ENCODE peak calls at places on chromosomes 13 and 19, in seven cellular contexts. R, U, X, J, F, G and Y are unnamed samples.

GRCh38 chr19:47228168-47228936 is 2.6 kb downstream of the BBC3 start:
- DNase-seq in J (no peak), R (peak; percentile 74), G (peak; percentile 59), X (no peak), U (peak; percentile 33), F (peak; percentile 48), Y (peak; percentile 29)

GRCh38 chr13:109309625-109310363 is 476.6 kb downstream of the IRS2 start:
- DNase-seq in R (no peak), G (no peak), F (no peak), J (no peak), U (no peak), X (no peak), Y (peak; percentile 41)

GRCh38 chr13:48126944-48127814 is 32.3 kb upstream of the MED4 start:
- DNase-seq in G (peak; percentile 72), X (no peak), F (peak; percentile 76), U (peak; percentile 86), R (peak; percentile 19), J (peak; percentile 9), Y (peak; percentile 76)

GRCh38 chr13:42750858-42751257 is 30.5 kb upstream of the FAM216B start:
- DNase-seq in J (no peak), R (no peak), G (no peak), X (no peak), U (no peak), F (no peak), Y (no peak)

GRCh38 chr19:34733826-34734600 is at the start of gene ZNF181:
- DNase-seq in J (peak; percentile 50), R (peak; percentile 92), G (peak; percentile 87), F (peak; percentile 89), U (peak; percentile 93), X (peak; percentile 63), Y (peak; percentile 89)

GRCh38 chr19:56084835-56085536 is 36.1 kb downstream of the ZNF787 start:
- DNase-seq in F (no peak), R (no peak), X (no peak), J (no peak), G (no peak), U (no peak), Y (no peak)

GRCh38 chr19:4098493-4098892 is 25.4 kb downstream of the MAP2K2 start:
- DNase-seq in F (no peak), G (no peak), U (no peak), X (no peak), J (no peak), R (no peak), Y (no peak)

GRCh38 chr19:29273000-29273691 is 60.2 kb upstream of the UQCRFS1 start:
- DNase-seq in U (no peak), R (no peak), F (no peak), G (no peak), J (no peak), X (no peak), Y (no peak)

GRCh38 chr13:73061478-73062275 is 2.9 kb downstream of the KLF5 start:
- DNase-seq in U (peak; percentile 22), X (no peak), G (no peak), J (no peak), F (peak; percentile 13), R (no peak), Y (no peak)

GRCh38 chr13:66958611-66959010 is 271.5 kb downstream of the PCDH9 start:
- DNase-seq in G (no peak), R (no peak), J (no peak), F (no peak), X (no peak), U (no peak), Y (no peak)

GRCh38 chr13:39324806-39325311 is 278.1 kb downstream of the LHFPL6 start:
- DNase-seq in R (no peak), F (no peak), X (no peak), J (no peak), G (no peak), U (no peak), Y (no peak)

GRCh38 chr13:86569119-86569518 is 769.9 kb upstream of the SLITRK6 start:
- DNase-seq in X (no peak), U (no peak), J (no peak), G (no peak), R (no peak), F (no peak), Y (peak; percentile 12)

GRCh38 chr13:34776390-34776981 is 165.6 kb upstream of the NBEA start:
- DNase-seq in U (no peak), G (no peak), R (no peak), X (no peak), F (no peak), J (no peak), Y (no peak)

GRCh38 chr19:33946535-33947323 is 150.1 kb downstream of the KCTD15 start:
- DNase-seq in R (no peak), X (no peak), F (no peak), U (no peak), J (no peak), G (no peak), Y (no peak)

GRCh38 chr13:75762066-75762937 is 126.2 kb downstream of the LMO7 start:
- DNase-seq in U (no peak), X (no peak), J (peak; percentile 29), G (no peak), F (no peak), R (no peak), Y (no peak)

DNA sequence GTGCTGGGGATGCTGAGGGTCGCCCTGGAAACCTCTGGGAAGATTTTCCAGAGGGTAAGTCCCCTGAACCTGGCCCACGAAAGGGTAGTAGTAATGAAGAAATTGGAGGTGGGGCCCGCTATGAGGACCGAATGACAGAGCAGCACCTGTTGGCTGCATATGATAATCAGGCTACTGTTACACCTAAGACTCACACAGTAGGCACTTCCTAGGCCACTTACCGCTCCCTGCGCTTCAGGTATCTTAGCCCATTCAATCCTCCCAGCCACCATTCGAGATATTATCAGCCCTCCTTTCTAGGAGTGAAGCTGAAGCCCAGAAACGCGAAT is 4.3 kb upstream of the LRFN3 start:
- DNase-seq in J (no peak), R (no peak), U (no peak), X (no peak), F (no peak), G (no peak), Y (no peak)
- TF ChIP-seq CTCF in J (no peak), R (no peak), U (no peak), X (no peak), F (no peak), G (peak; percentile 41), Y (no peak)

DNA sequence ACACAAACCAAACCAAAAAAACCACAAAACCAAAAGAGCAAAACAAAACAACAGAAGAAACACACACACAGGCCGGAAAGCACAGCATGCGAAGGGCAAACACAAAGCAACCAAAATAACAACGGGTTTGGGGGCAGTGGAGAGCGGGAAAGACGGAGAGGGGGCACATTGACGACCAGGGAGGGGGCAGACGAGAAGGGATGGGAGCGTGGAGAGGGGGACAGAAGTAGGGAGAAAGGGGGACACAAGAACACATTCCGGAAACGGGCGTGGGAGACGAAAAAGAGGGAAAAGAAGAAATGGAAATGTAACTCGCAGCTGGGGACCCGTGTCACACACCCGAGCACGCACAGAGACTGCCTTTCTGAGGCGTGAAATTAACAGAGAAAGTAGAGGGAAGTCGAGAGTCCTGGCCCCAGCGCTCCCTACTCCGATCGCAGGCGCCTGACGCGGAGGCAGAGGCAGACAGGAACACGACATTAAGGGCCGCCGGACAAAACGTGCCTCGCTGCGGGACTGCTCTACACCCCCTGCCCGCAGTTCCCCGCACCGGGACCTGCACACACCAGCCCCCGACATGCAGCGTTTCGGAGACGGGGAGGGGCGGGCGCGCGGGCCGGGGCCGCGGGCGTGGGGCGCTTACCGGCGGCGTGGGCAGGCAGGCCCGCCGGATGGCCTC is 652 bp downstream of the POU4F1 start:
- DNase-seq in R (no peak), J (no peak), X (no peak), G (peak; percentile 23), F (no peak), U (no peak), Y (no peak)
- H3K4me3 ChIP-seq in R (peak overlapping the region; percentile 44), J (no peak overlapping the region), X (peak overlapping the region; percentile 32), G (peak overlapping the region; percentile 79), F (no peak overlapping the region), U (no peak overlapping the region), Y (no peak overlapping the region)

GRCh38 chr13:102948006-102948405 is 102.2 kb downstream of the ERCC5 start:
- DNase-seq in R (no peak), F (no peak), X (no peak), U (peak; percentile 10), J (no peak), G (no peak), Y (peak; percentile 3)
- TF ChIP-seq CTCF in R (no peak), F (no peak), X (no peak), U (no peak), J (no peak), G (no peak), Y (no peak)

DNA sequence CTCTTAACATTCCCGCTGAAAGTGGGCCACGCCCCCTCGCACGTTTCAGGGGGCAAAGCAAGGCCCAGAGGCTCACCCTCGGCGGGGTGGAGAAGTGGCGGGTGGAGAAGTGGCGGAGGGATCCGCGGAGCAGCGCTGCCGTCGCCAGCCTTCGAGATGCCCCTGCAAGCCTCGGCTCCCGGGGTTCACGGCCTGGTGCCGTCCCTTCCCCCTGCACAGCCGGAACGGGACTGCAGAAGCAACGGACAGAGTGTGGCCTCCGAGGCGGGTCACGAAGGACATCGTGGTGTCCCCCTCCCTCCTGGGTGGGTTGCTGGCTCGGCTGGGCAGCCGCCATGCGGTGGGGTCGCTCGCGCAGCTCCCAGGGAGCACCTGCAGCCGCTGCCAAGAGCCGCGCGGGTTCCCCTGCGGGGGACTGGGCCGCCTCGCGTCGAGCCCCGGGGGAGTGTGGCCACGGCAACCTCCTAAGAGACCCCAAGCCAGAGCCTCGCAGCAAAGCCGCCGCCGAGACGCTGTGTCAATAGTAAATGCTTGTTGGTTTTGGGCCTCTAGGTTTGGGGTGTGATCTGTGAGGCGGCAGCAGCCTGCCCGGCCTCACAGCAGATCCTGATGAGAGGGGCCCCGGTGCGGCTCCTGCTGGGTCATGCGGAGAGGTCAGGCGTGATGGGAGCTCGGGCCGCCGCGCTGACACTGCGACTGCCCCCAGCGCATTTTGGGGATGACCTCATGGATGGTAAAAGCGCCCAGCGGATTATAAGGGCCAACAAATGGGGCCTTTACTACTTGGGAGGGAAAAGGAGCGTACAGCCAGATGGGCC is 5.5 kb downstream of the TPGS1 start:
- DNase-seq in X (no peak), R (no peak), J (no peak), F (no peak), U (no peak), G (no peak), Y (no peak)
- H3K4me3 ChIP-seq in X (no peak overlapping the region), R (no peak overlapping the region), J (no peak overlapping the region), F (no peak overlapping the region), U (no peak overlapping the region), G (no peak overlapping the region), Y (no peak overlapping the region)

GRCh38 chr19:19205416-19206410 is 2.5 kb upstream of the NR2C2AP start:
- DNase-seq in U (no peak), R (no peak), X (no peak), J (no peak), G (no peak), F (no peak), Y (no peak)
- TF ChIP-seq CTCF in U (no peak), R (no peak), X (no peak), J (no peak), G (no peak), F (no peak), Y (no peak)

DNA sequence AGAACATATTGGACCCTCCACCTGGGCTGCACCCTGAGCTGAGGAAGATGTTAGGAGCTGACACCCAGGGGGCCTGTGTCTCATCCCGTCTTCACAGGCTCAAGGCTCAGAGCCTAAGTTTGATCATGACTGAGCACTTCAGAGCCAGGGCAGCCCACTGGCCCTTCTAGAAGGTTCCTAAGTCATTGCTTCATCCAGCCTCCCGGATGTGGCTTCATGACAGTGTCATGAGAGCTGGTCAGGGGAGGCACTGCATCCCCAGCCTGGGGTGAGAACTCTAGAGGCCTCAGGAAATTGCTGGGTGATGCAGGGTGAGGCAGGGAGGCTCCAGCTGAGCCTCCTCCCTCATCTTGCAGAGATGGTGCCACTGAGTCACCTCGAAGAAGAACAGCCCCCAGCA is 24.9 kb upstream of the PIK3R2 start:
- DNase-seq in G (no peak), F (peak; percentile 41), J (no peak), U (peak; percentile 46), X (no peak), R (no peak), Y (no peak)
- H3K4me3 ChIP-seq in G (no peak overlapping the region), F (no peak overlapping the region), J (no peak overlapping the region), U (no peak overlapping the region), X (no peak overlapping the region), R (no peak overlapping the region), Y (no peak overlapping the region)